ENCODE peak calls at places on chromosomes 11 and 22, in seven cellular contexts. L is CD4-positive, alpha-beta T cell; V is stimulated activated naive CD8-positive, alpha-beta T cell treated with anti-CD3 and anti-CD28 coated beads, Interleukin-15, amount 100 ng/mL, for 72 hours; O is left lung; C is mucosa of gallbladder; F is lower lobe of right lung; D is A172. X is an unnamed sample.
A peak's percentile ranks its signal among the peaks of the same experiment; 100 is the strongest.

GRCh38 chr11:17740649-17741235 is 6.2 kb downstream of the KCNC1 start:
- DNase-seq in D (no peak), F (no peak), L (no peak), C (no peak), V (no peak), O (no peak), X (peak; percentile 35)

GRCh38 chr22:17797721-17798559 is 23.7 kb upstream of the BID start:
- DNase-seq in C (no peak), V (no peak), L (no peak), F (no peak), D (no peak), O (no peak), X (no peak)

GRCh38 chr11:76857776-76858461 is 2.8 kb upstream of the ACER3 start:
- DNase-seq in V (no peak), D (no peak), C (no peak), F (no peak), L (no peak), O (no peak), X (no peak)

GRCh38 chr22:21020802-21021429 is 6.0 kb downstream of the P2RX6 start:
- DNase-seq in F (no peak), C (no peak), D (no peak), L (no peak), O (no peak), V (peak; percentile 44), X (no peak)

GRCh38 chr11:68948948-68949347 is 31.8 kb downstream of the MRGPRD start:
- DNase-seq in L (no peak), D (no peak), F (no peak), O (no peak), V (no peak), C (no peak), X (no peak)

GRCh38 chr11:61021661-61022212 is 50.3 kb downstream of the CD6 start:
- DNase-seq in F (peak; percentile 71), L (peak; percentile 88), C (peak; percentile 72), O (peak; percentile 55), V (peak; percentile 89), D (no peak), X (no peak)

GRCh38 chr22:49156662-49157285 is 670.9 kb downstream of the BRD1 start:
- DNase-seq in O (peak; percentile 22), L (no peak), C (no peak), D (no peak), F (no peak), V (no peak), X (no peak)

GRCh38 chr11:118634435-118635236 is 27.2 kb downstream of the PHLDB1 start:
- DNase-seq in C (peak; percentile 79), V (no peak), L (no peak), D (no peak), O (peak; percentile 76), F (peak; percentile 85), X (peak; percentile 92)

GRCh38 chr11:7874061-7874460 is 57.0 kb downstream of the OR10A6 start:
- DNase-seq in C (no peak), F (no peak), V (no peak), L (no peak), O (no peak), D (no peak), X (no peak)

GRCh38 chr11:118264568-118265470 is 722 bp upstream of the MPZL2 start:
- DNase-seq in D (no peak), V (no peak), C (no peak), F (no peak), L (no peak), O (no peak), X (no peak)

GRCh38 chr11:113278925-113279324 is 35.5 kb upstream of the TTC12 start:
- DNase-seq in L (no peak), F (no peak), C (no peak), D (no peak), V (no peak), O (no peak), X (no peak)

GRCh38 chr11:11580831-11581492 is 40.8 kb downstream of the GALNT18 start:
- DNase-seq in O (no peak), F (no peak), L (no peak), V (no peak), D (no peak), C (peak; percentile 8), X (no peak)

GRCh38 chr11:134521001-134521400 is 109.0 kb upstream of the B3GAT1 start:
- DNase-seq in C (no peak), V (no peak), D (no peak), F (peak; percentile 31), O (no peak), L (no peak), X (peak; percentile 39)